ENCODE peak calls at places on chromosomes 5 and 9, in four cellular contexts. F is AG04450, U is cardiac muscle cell, T is fibroblast of lung. Q is an unnamed sample.

GRCh38 chr9:101311759-101312420 is 72.9 kb downstream of the BAAT start:
- DNase-seq in F (peak; percentile 61), U (peak; percentile 91), T (peak; percentile 88), Q (peak; percentile 85)

GRCh38 chr9:135067091-135067710 is 20.3 kb upstream of the OLFM1 start:
- DNase-seq in F (no peak), U (no peak), T (no peak), Q (no peak)

GRCh38 chr9:17280350-17281012 is 145.6 kb downstream of the CNTLN start:
- DNase-seq in F (no peak), U (peak; percentile 63), T (peak; percentile 25), Q (no peak)

GRCh38 chr9:35862328-35862727 is 7.9 kb downstream of the OR13J1 start:
- DNase-seq in F (no peak), U (no peak), T (no peak), Q (no peak)

GRCh38 chr9:122205176-122205575 is 23.6 kb downstream of the LHX6 start:
- DNase-seq in F (no peak), U (no peak), T (no peak), Q (no peak)

GRCh38 chr5:64140018-64140417 is 25.6 kb upstream of the RNF180 start:
- DNase-seq in F (no peak), U (no peak), T (no peak), Q (no peak)

GRCh38 chr5:143064207-143064606 is 294.0 kb downstream of the ARHGAP26 start:
- DNase-seq in F (no peak), U (peak; percentile 60), T (peak; percentile 45), Q (peak; percentile 90)

GRCh38 chr9:29212590-29213373 is 1639.5 kb upstream of the C9orf72 start:
- DNase-seq in F (no peak), U (no peak), T (no peak), Q (no peak)

GRCh38 chr5:9903806-9904205 is 273.7 kb upstream of the TAS2R1 start:
- DNase-seq in F (no peak), U (peak; percentile 55), T (peak; percentile 30), Q (peak; percentile 18)

GRCh38 chr9:84169240-84169639 is 171.3 kb downstream of the SLC28A3 start:
- DNase-seq in F (no peak), U (no peak), T (peak; percentile 54), Q (peak; percentile 82)

GRCh38 chr9:4327504-4328191 is 27.8 kb upstream of the GLIS3 start:
- DNase-seq in F (peak; percentile 38), U (peak; percentile 46), T (peak; percentile 59), Q (peak; percentile 29)

GRCh38 chr9:113187935-113188595 is 33.0 kb downstream of the FKBP15 start:
- DNase-seq in F (peak; percentile 76), U (peak; percentile 94), T (peak; percentile 92), Q (peak; percentile 97)

GRCh38 chr5:162721125-162721524 is 653.6 kb downstream of the GABRG2 start:
- DNase-seq in F (no peak), U (no peak), T (no peak), Q (no peak)

GRCh38 chr5:81045389-81045807 is 85.2 kb downstream of the RASGRF2 start:
- DNase-seq in F (no peak), U (peak; percentile 13), T (no peak), Q (no peak)

GRCh38 chr9:136531186-136531903 is 14.5 kb downstream of the NOTCH1 start:
- DNase-seq in F (no peak), U (no peak), T (no peak), Q (no peak)

GRCh38 chr5:32217886-32218396 is 43.8 kb upstream of the GOLPH3 start:
- DNase-seq in F (no peak), U (peak; percentile 44), T (peak; percentile 36), Q (no peak)

GRCh38 chr9:115202960-115203751 is 85.2 kb upstream of the TNC start:
- DNase-seq in F (peak; percentile 92), U (no peak), T (peak; percentile 69), Q (peak; percentile 67)

GRCh38 chr9:38035873-38036272 is 33.2 kb downstream of the SHB start:
- DNase-seq in F (peak; percentile 41), U (peak; percentile 61), T (peak; percentile 66), Q (peak; percentile 79)

GRCh38 chr9:74293479-74293878 is 203.7 kb upstream of the RORB start:
- DNase-seq in F (no peak), U (no peak), T (no peak), Q (no peak)

GRCh38 chr9:122131401-122131921 is 28.1 kb downstream of the NDUFA8 start:
- DNase-seq in F (no peak), U (no peak), T (no peak), Q (peak; percentile 25)

GRCh38 chr5:80668016-80668969 is 13.5 kb upstream of the DHFR start:
- DNase-seq in F (no peak), U (no peak), T (no peak), Q (no peak)

GRCh38 chr5:150295741-150296486 is 6.3 kb upstream of the CAMK2A start:
- DNase-seq in F (no peak), U (no peak), T (no peak), Q (peak; percentile 74)

GRCh38 chr9:110116543-110116885 is 91.4 kb downstream of the C9orf152 start:
- DNase-seq in F (peak; percentile 84), U (peak; percentile 91), T (peak; percentile 99), Q (peak; percentile 86)

GRCh38 chr9:101639301-101639700 is 44.5 kb upstream of the PPP3R2 start:
- DNase-seq in F (no peak), U (no peak), T (peak; percentile 3), Q (no peak)

GRCh38 chr9:137827908-137828526 is 49.6 kb upstream of the CACNA1B start:
- DNase-seq in F (no peak), U (no peak), T (no peak), Q (no peak)

GRCh38 chr5:156778139-156778696 is 71.9 kb upstream of the PPP1R2B start:
- DNase-seq in F (no peak), U (no peak), T (no peak), Q (no peak)

GRCh38 chr9:9893837-9894236 is 719.0 kb downstream of the PTPRD start:
- DNase-seq in F (no peak), U (no peak), T (no peak), Q (peak; percentile 69)

GRCh38 chr9:92931606-92932005 is 15.7 kb upstream of the FGD3 start:
- DNase-seq in F (no peak), U (no peak), T (no peak), Q (no peak)

GRCh38 chr5:7869474-7870136 is 657 bp downstream of the MTRR start:
- DNase-seq in F (no peak), U (no peak), T (no peak), Q (no peak)

GRCh38 chr5:92337772-92338234 is 954.7 kb upstream of the ARRDC3 start:
- DNase-seq in F (no peak), U (peak; percentile 36), T (peak; percentile 67), Q (peak; percentile 13)

GRCh38 chr9:72509635-72510034 is 11.8 kb upstream of the TMC1 start:
- DNase-seq in F (no peak), U (peak; percentile 41), T (no peak), Q (peak; percentile 71)

GRCh38 chr5:132506094-132506692 is 15.6 kb upstream of the IRF1 start:
- DNase-seq in F (peak; percentile 96), U (peak; percentile 95), T (peak; percentile 96), Q (peak; percentile 57)

GRCh38 chr9:93079371-93079770 is 16.6 kb upstream of the CARD19 start:
- DNase-seq in F (no peak), U (no peak), T (no peak), Q (no peak)

GRCh38 chr5:61904730-61905129 is 401.3 kb upstream of the KIF2A start:
- DNase-seq in F (no peak), U (no peak), T (no peak), Q (no peak)

GRCh38 chr5:132220476-132220875 is 7.2 kb downstream of the P4HA2 start:
- DNase-seq in F (no peak), U (peak; percentile 17), T (no peak), Q (no peak)

GRCh38 chr9:20490246-20490834 is 132.0 kb downstream of the MLLT3 start:
- DNase-seq in F (no peak), U (no peak), T (no peak), Q (peak; percentile 55)

GRCh38 chr5:1521054-1521453 is 2.7 kb downstream of the LPCAT1 start:
- DNase-seq in F (no peak), U (no peak), T (no peak), Q (no peak)

GRCh38 chr5:38259062-38259857 is 901 bp downstream of the EGFLAM start:
- DNase-seq in F (no peak), U (no peak), T (no peak), Q (no peak)

GRCh38 chr9:132944294-132945185 is at the start of gene TSC1:
- DNase-seq in F (peak; percentile 90), U (peak; percentile 98), T (peak; percentile 97), Q (peak; percentile 76)
- H3K4me3 ChIP-seq in F (peak within 1 kb of the TSS; percentile 93), U (peak within 1 kb of the TSS; percentile 73), T (peak within 1 kb of the TSS; percentile 83), Q (peak within 1 kb of the TSS; percentile 95)

GRCh38 chr5:111813520-111813919 is 56.5 kb upstream of the NREP start:
- DNase-seq in F (no peak), U (no peak), T (no peak), Q (no peak)

GRCh38 chr5:111806150-111806549 is 49.2 kb upstream of the NREP start:
- DNase-seq in F (no peak), U (no peak), T (no peak), Q (no peak)

GRCh38 chr5:111805071-111805470 is 48.1 kb upstream of the NREP start:
- DNase-seq in F (no peak), U (no peak), T (no peak), Q (no peak)

GRCh38 chr5:111806753-111807152 is 49.8 kb upstream of the NREP start:
- DNase-seq in F (no peak), U (no peak), T (no peak), Q (no peak)

GRCh38 chr5:111810087-111810486 is 53.1 kb upstream of the NREP start:
- DNase-seq in F (no peak), U (peak; percentile 5), T (no peak), Q (no peak)
- TF ChIP-seq CTCF in F (no peak), U (no peak), T (no peak), Q (no peak)

GRCh38 chr5:107365355-107366109 is 305.2 kb downstream of the EFNA5 start:
- DNase-seq in F (no peak), U (peak; percentile 83), T (no peak), Q (peak; percentile 67)

GRCh38 chr5:107367480-107367879 is 303.3 kb downstream of the EFNA5 start:
- DNase-seq in F (no peak), U (no peak), T (no peak), Q (no peak)

GRCh38 chr5:107361945-107362344 is 308.8 kb downstream of the EFNA5 start:
- DNase-seq in F (peak; percentile 20), U (peak; percentile 83), T (peak; percentile 43), Q (peak; percentile 91)

GRCh38 chr5:107367919-107368318 is 302.8 kb downstream of the EFNA5 start:
- DNase-seq in F (no peak), U (no peak), T (no peak), Q (no peak)

GRCh38 chr5:107364443-107365096 is 306.2 kb downstream of the EFNA5 start:
- DNase-seq in F (no peak), U (no peak), T (no peak), Q (no peak)
- H3K4me3 ChIP-seq in F (no peak overlapping the region), U (no peak overlapping the region), T (no peak overlapping the region), Q (no peak overlapping the region)

GRCh38 chr9:120985759-120986353 is 59.3 kb upstream of the TRAF1 start:
- DNase-seq in F (peak; percentile 38), U (peak; percentile 74), T (peak; percentile 77), Q (peak; percentile 54)
- TF ChIP-seq CTCF in F (peak; percentile 70), U (peak; percentile 52), T (peak; percentile 81), Q (peak; percentile 55)

DNA sequence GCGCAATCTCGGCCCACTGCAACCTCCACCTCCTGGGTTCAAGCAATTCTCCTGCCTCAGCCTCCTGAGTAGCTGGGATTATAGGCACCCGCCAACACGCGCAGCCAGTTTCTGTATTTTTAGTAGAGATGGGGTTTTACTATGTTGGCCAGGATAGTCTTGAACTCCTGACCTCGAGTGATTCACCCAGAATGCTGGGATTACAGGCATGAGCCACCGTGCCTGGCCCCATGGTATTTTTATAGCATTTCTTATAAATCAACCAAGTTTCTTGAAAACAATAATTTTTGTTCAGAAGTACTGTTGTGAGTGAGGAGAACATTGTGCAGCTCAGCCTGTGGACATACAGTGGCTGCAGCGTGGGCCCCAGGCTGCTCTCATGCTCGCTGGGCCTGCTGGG is 45.2 kb downstream of the MAP1B start:
- DNase-seq in F (no peak), U (no peak), T (no peak), Q (no peak)
- H3K4me3 ChIP-seq in F (no peak overlapping the region), U (no peak overlapping the region), T (no peak overlapping the region), Q (no peak overlapping the region)